ENCODE peak calls at places on chromosomes 16 and 17, in four cellular contexts. O, V, I and H are unnamed samples.

GRCh38 chr17:59838196-59838911 is 54.4 kb downstream of the TUBD1 start:
- DNase-seq in O (no peak), V (no peak), I (no peak), H (peak; percentile 63)

GRCh38 chr17:75033346-75034235 is 13.2 kb downstream of the ATP5PD start:
- DNase-seq in O (peak; percentile 82), I (peak; percentile 80), V (peak; percentile 93), H (peak; percentile 96)

GRCh38 chr16:80454802-80455201 is 86.0 kb upstream of the DYNLRB2 start:
- DNase-seq in V (no peak), O (no peak), I (no peak), H (no peak)

GRCh38 chr16:27759301-27759871 is 209.4 kb downstream of the KATNIP start:
- DNase-seq in V (no peak), O (no peak), I (peak; percentile 84), H (peak; percentile 58)

GRCh38 chr17:66354981-66355380 is 52.6 kb downstream of the PRKCA start:
- DNase-seq in V (no peak), I (peak; percentile 62), O (no peak), H (no peak)

GRCh38 chr17:14198013-14198412 is 38.6 kb downstream of the CDRT15 start:
- DNase-seq in O (no peak), I (no peak), V (no peak), H (no peak)

GRCh38 chr17:48747445-48748363 is 19.2 kb upstream of the HOXB13 start:
- DNase-seq in I (no peak), V (no peak), O (no peak), H (no peak)

GRCh38 chr16:47905771-47906170 is 250.0 kb downstream of the ABCC12 start:
- DNase-seq in V (no peak), I (peak; percentile 27), O (no peak), H (peak; percentile 56)